ENCODE peak calls at places on chromosomes 7 and 10, in seven cellular contexts. Y is HAP-1, F is ovary, D is non-pigmented ciliary epithelial cell, H is small intestine, C is dermis microvascular lymphatic vessel endothelial cell, V is RCC 7860. N is an unnamed sample.

GRCh38 chr7:155166673-155167370 is 96.7 kb downstream of the HTR5A start:
- DNase-seq in Y (no peak), F (peak; percentile 44), D (no peak), H (no peak), C (peak; percentile 98), V (peak; percentile 62), N (no peak)

GRCh38 chr10:78658645-78659632 is 409.8 kb upstream of the ZMIZ1 start:
- DNase-seq in Y (no peak), F (no peak), D (no peak), H (no peak), C (no peak), V (no peak), N (no peak)

GRCh38 chr7:86130268-86130667 is 513.4 kb upstream of the GRM3 start:
- DNase-seq in Y (no peak), F (no peak), D (no peak), H (no peak), C (no peak), V (no peak), N (no peak)

GRCh38 chr7:115125312-115125711 is 203.4 kb downstream of the MDFIC start:
- DNase-seq in Y (no peak), F (no peak), D (no peak), H (no peak), C (no peak), V (no peak), N (no peak)

GRCh38 chr10:69739561-69739960 is 62.1 kb upstream of the COL13A1 start:
- DNase-seq in Y (no peak), F (no peak), D (no peak), H (no peak), C (no peak), V (no peak), N (no peak)

GRCh38 chr7:133484135-133484534 is 231.3 kb downstream of the EXOC4 start:
- DNase-seq in Y (no peak), F (no peak), D (no peak), H (no peak), C (no peak), V (no peak), N (peak; percentile 18)

GRCh38 chr7:129607471-129608120 is 3.9 kb upstream of the NRF1 start:
- DNase-seq in Y (peak; percentile 41), F (no peak), D (no peak), H (peak; percentile 40), C (peak; percentile 34), V (no peak), N (no peak)

GRCh38 chr10:78300526-78300925 is 266.9 kb downstream of the RPS24 start:
- DNase-seq in Y (no peak), F (no peak), D (no peak), H (no peak), C (no peak), V (no peak), N (no peak)

GRCh38 chr7:80724249-80724871 is 85.9 kb downstream of the CD36 start:
- DNase-seq in Y (no peak), F (no peak), D (peak; percentile 52), H (no peak), C (no peak), V (no peak), N (no peak)

GRCh38 chr10:14611971-14612693 is 162.6 kb downstream of the FAM107B start:
- DNase-seq in Y (no peak), F (no peak), D (no peak), H (peak; percentile 87), C (no peak), V (peak; percentile 47), N (no peak)

GRCh38 chr7:68689087-68689433 is 909.2 kb upstream of the AUTS2 start:
- DNase-seq in Y (no peak), F (no peak), D (no peak), H (peak; percentile 74), C (no peak), V (no peak), N (no peak)

GRCh38 chr10:77156406-77156879 is 481.2 kb downstream of the KCNMA1 start:
- DNase-seq in Y (no peak), F (no peak), D (no peak), H (peak; percentile 28), C (peak; percentile 78), V (peak; percentile 85), N (no peak)

GRCh38 chr10:93254180-93254847 is 180.6 kb downstream of the CYP26A1 start:
- DNase-seq in Y (no peak), F (no peak), D (no peak), H (no peak), C (no peak), V (no peak), N (no peak)

GRCh38 chr10:43479275-43479674 is 42.4 kb downstream of the ZNF487 start:
- DNase-seq in Y (no peak), F (no peak), D (no peak), H (no peak), C (no peak), V (no peak), N (no peak)

GRCh38 chr7:138607216-138608126 is 93.7 kb downstream of the SVOPL start:
- DNase-seq in Y (no peak), F (no peak), D (no peak), H (no peak), C (no peak), V (no peak), N (no peak)

GRCh38 chr10:103367782-103368518 is at the start of gene TAF5:
- DNase-seq in Y (peak; percentile 98), F (peak; percentile 89), D (peak; percentile 88), H (peak; percentile 97), C (peak; percentile 95), V (peak; percentile 95), N (peak; percentile 79)

GRCh38 chr10:12235116-12235694 is 39.2 kb downstream of the CDC123 start:
- DNase-seq in Y (no peak), F (no peak), D (no peak), H (no peak), C (peak; percentile 82), V (no peak), N (no peak)

GRCh38 chr7:71444130-71444529 is 312.2 kb downstream of the GALNT17 start:
- DNase-seq in Y (no peak), F (no peak), D (no peak), H (no peak), C (no peak), V (no peak), N (no peak)

GRCh38 chr10:101495324-101495925 is 92.6 kb downstream of the POLL start:
- DNase-seq in Y (peak; percentile 61), F (no peak), D (no peak), H (peak; percentile 19), C (peak; percentile 55), V (no peak), N (no peak)

GRCh38 chr7:155340071-155340531 is 42.4 kb downstream of the INSIG1 start:
- DNase-seq in Y (no peak), F (no peak), D (no peak), H (no peak), C (no peak), V (no peak), N (no peak)

GRCh38 chr7:129146237-129146979 is 1.9 kb downstream of the TSPAN33 start:
- DNase-seq in Y (no peak), F (no peak), D (no peak), H (no peak), C (no peak), V (no peak), N (no peak)

GRCh38 chr7:47988496-47989386 is 9.3 kb upstream of the HUS1 start:
- DNase-seq in Y (peak; percentile 28), F (no peak), D (no peak), H (no peak), C (peak; percentile 12), V (no peak), N (no peak)

GRCh38 chr7:26658080-26658697 is 206.2 kb downstream of the SKAP2 start:
- DNase-seq in Y (no peak), F (no peak), D (no peak), H (no peak), C (no peak), V (no peak), N (no peak)

GRCh38 chr7:22001345-22002004 is 55.8 kb upstream of the CDCA7L start:
- DNase-seq in Y (peak; percentile 73), F (no peak), D (peak; percentile 65), H (peak; percentile 57), C (peak; percentile 77), V (peak; percentile 65), N (peak; percentile 32)

GRCh38 chr10:31707578-31708411 is 220.8 kb downstream of the ARHGAP12 start:
- DNase-seq in Y (no peak), F (peak; percentile 66), D (peak; percentile 50), H (no peak), C (peak; percentile 94), V (peak; percentile 33), N (peak; percentile 37)

GRCh38 chr10:46787321-46787615 is 124.0 kb upstream of the PTPN20 start:
- DNase-seq in Y (no peak), F (no peak), D (no peak), H (peak; percentile 70), C (peak; percentile 48), V (peak; percentile 72), N (peak; percentile 26)

GRCh38 chr10:129710510-129710847 is 243.4 kb downstream of the MGMT start:
- DNase-seq in Y (no peak), F (no peak), D (no peak), H (no peak), C (no peak), V (no peak), N (no peak)

GRCh38 chr7:45973725-45974532 is 52.9 kb upstream of the IGFBP3 start:
- DNase-seq in Y (no peak), F (no peak), D (no peak), H (no peak), C (peak; percentile 19), V (no peak), N (no peak)

GRCh38 chr10:75654171-75654772 is 222.8 kb downstream of the LRMDA start:
- DNase-seq in Y (no peak), F (no peak), D (no peak), H (no peak), C (peak; percentile 16), V (no peak), N (no peak)

GRCh38 chr7:129925416-129926002 is 27.3 kb downstream of the UBE2H start:
- DNase-seq in Y (no peak), F (no peak), D (peak; percentile 41), H (no peak), C (no peak), V (no peak), N (no peak)

GRCh38 chr7:38685851-38686250 is 54.7 kb upstream of the AMPH start:
- DNase-seq in Y (no peak), F (no peak), D (no peak), H (no peak), C (no peak), V (no peak), N (no peak)

GRCh38 chr10:69474688-69475432 is 23.6 kb downstream of the TSPAN15 start:
- DNase-seq in Y (no peak), F (no peak), D (peak; percentile 47), H (peak; percentile 52), C (peak; percentile 71), V (peak; percentile 86), N (no peak)

GRCh38 chr7:99407849-99408346 is 499 bp downstream of the PDAP1 start:
- DNase-seq in Y (peak; percentile 32), F (peak; percentile 68), D (peak; percentile 40), H (peak; percentile 45), C (peak; percentile 78), V (peak; percentile 57), N (no peak)

GRCh38 chr10:79347894-79348639 is 798 bp downstream of the PPIF start:
- DNase-seq in Y (no peak), F (peak; percentile 77), D (no peak), H (peak; percentile 72), C (peak; percentile 73), V (peak; percentile 51), N (no peak)

GRCh38 chr10:62054408-62054807 is 152.9 kb downstream of the ARID5B start:
- DNase-seq in Y (no peak), F (no peak), D (no peak), H (no peak), C (no peak), V (no peak), N (no peak)

GRCh38 chr10:131063311-131063710 is 248.2 kb downstream of the TCERG1L start:
- DNase-seq in Y (no peak), F (no peak), D (no peak), H (no peak), C (no peak), V (no peak), N (no peak)

GRCh38 chr10:22761569-22762220 is 47.3 kb upstream of the PIP4K2A start:
- DNase-seq in Y (no peak), F (no peak), D (no peak), H (no peak), C (no peak), V (peak; percentile 34), N (no peak)

GRCh38 chr10:77806511-77807157 is 119.9 kb downstream of the DLG5 start:
- DNase-seq in Y (no peak), F (no peak), D (no peak), H (no peak), C (no peak), V (no peak), N (no peak)